ENCODE peak calls at places on chromosomes 6 and 20, in ten cellular contexts. G, Y, R, P, A, M, X, L, B and E are unnamed samples. For H3K4me1, the result is how much of the 10 kb centered on the place peaks cover.

GRCh38 chr6:151276112-151276745 is 36.5 kb downstream of the AKAP12 start:
- DNase-seq in G (no peak), Y (no peak), R (no peak), P (peak), A (no peak), M (no peak), X (no peak), L (no peak), B (no peak), E (no peak)

GRCh38 chr6:47414517-47415167 is 62.9 kb upstream of the CD2AP start:
- DNase-seq in G (no peak), Y (peak), R (no peak), P (no peak), A (peak), M (no peak), X (peak), L (no peak), B (no peak), E (no peak)

GRCh38 chr6:125267806-125268523 is 33.8 kb downstream of the HDDC2 start:
- DNase-seq in G (no peak), Y (no peak), R (no peak), P (no peak), A (no peak), M (no peak), X (no peak), L (no peak), B (no peak), E (no peak)

GRCh38 chr6:109239192-109239917 is 142.9 kb downstream of the CD164 start:
- DNase-seq in G (no peak), Y (no peak), R (no peak), P (no peak), A (no peak), M (no peak), X (no peak), L (no peak), B (no peak), E (peak)

GRCh38 chr20:10655723-10656122 is 18.1 kb downstream of the JAG1 start:
- DNase-seq in G (no peak), Y (no peak), R (no peak), P (peak), A (no peak), M (no peak), X (no peak), L (no peak), B (no peak), E (no peak)

GRCh38 chr6:14796974-14797762 is 448.7 kb upstream of the JARID2 start:
- DNase-seq in G (no peak), Y (no peak), R (no peak), P (no peak), A (peak), M (no peak), X (no peak), L (no peak), B (no peak), E (no peak)

GRCh38 chr6:68053805-68054373 is 581.2 kb upstream of the ADGRB3 start:
- DNase-seq in G (no peak), Y (no peak), R (no peak), P (no peak), A (no peak), M (no peak), X (no peak), L (no peak), B (no peak), E (no peak)

GRCh38 chr20:58129736-58130135 is 98.7 kb downstream of the ANKRD60 start:
- DNase-seq in G (no peak), Y (no peak), R (no peak), P (no peak), A (no peak), M (no peak), X (no peak), L (peak), B (no peak), E (no peak)

GRCh38 chr6:63923139-63923739 is 287.6 kb downstream of the PHF3 start:
- DNase-seq in G (no peak), Y (no peak), R (no peak), P (peak), A (peak), M (no peak), X (peak), L (no peak), B (no peak), E (no peak)

GRCh38 chr20:54063998-54064676 is 6.3 kb downstream of the BCAS1 start:
- DNase-seq in G (no peak), Y (peak), R (no peak), P (no peak), A (no peak), M (no peak), X (no peak), L (no peak), B (no peak), E (no peak)

GRCh38 chr20:57483287-57484050 is 41.5 kb downstream of the CTCFL start:
- DNase-seq in G (no peak), Y (no peak), R (no peak), P (no peak), A (no peak), M (peak), X (no peak), L (no peak), B (no peak), E (no peak)

GRCh38 chr6:138654715-138655634 is 118.6 kb upstream of the CCDC28A start:
- DNase-seq in G (no peak), Y (no peak), R (no peak), P (no peak), A (peak), M (no peak), X (no peak), L (no peak), B (no peak), E (no peak)

GRCh38 chr6:128179890-128180440 is 279.1 kb upstream of the THEMIS start:
- DNase-seq in G (no peak), Y (no peak), R (no peak), P (no peak), A (no peak), M (no peak), X (peak), L (no peak), B (no peak), E (no peak)

GRCh38 chr6:37239950-37240713 is 17.4 kb upstream of the TBC1D22B start:
- DNase-seq in G (peak), Y (peak), R (peak), P (no peak), A (peak), M (peak), X (peak), L (peak), B (peak), E (peak)

GRCh38 chr6:168605964-168606363 is 165.0 kb downstream of the SMOC2 start:
- DNase-seq in G (no peak), Y (no peak), R (no peak), P (no peak), A (no peak), M (no peak), X (peak), L (no peak), B (no peak), E (no peak)

GRCh38 chr6:107695061-107695715 is 128.9 kb downstream of the SCML4 start:
- DNase-seq in G (no peak), Y (no peak), R (no peak), P (no peak), A (no peak), M (no peak), X (no peak), L (no peak), B (no peak), E (no peak)

GRCh38 chr6:130913119-130913518 is 85.9 kb downstream of the SMLR1 start:
- DNase-seq in G (no peak), Y (no peak), R (no peak), P (peak), A (no peak), M (no peak), X (peak), L (no peak), B (no peak), E (no peak)

GRCh38 chr20:45842169-45842812 is 8.7 kb downstream of the SNX21 start:
- DNase-seq in G (no peak), Y (no peak), R (no peak), P (no peak), A (no peak), M (no peak), X (no peak), L (no peak), B (no peak), E (no peak)

GRCh38 chr6:107668826-107669474 is 155.2 kb downstream of the SCML4 start:
- DNase-seq in G (no peak), Y (peak), R (no peak), P (no peak), A (no peak), M (no peak), X (no peak), L (no peak), B (no peak), E (no peak)

GRCh38 chr20:60754866-60755265 is 497.2 kb upstream of the CDH4 start:
- DNase-seq in G (peak), Y (no peak), R (no peak), P (no peak), A (no peak), M (no peak), X (no peak), L (no peak), B (no peak), E (no peak)

GRCh38 chr6:35594503-35595186 is 81.9 kb upstream of the TULP1 start:
- DNase-seq in G (no peak), Y (no peak), R (no peak), P (no peak), A (no peak), M (no peak), X (no peak), L (no peak), B (no peak), E (no peak)
- H3K4me1 ChIP-seq in G (under half), Y (half or more), R (half or more), P (under half), A (under half), M (under half), X (under half), L (half or more), B (under half), E (half or more)

GRCh38 chr6:89186762-89187161 is 30.4 kb downstream of the GABRR1 start:
- DNase-seq in G (no peak), Y (no peak), R (no peak), P (no peak), A (no peak), M (no peak), X (no peak), L (no peak), B (no peak), E (no peak)
- H3K4me3 ChIP-seq in G (no peak), Y (no peak), R (no peak), P (no peak), A (no peak), M (no peak), X (no peak), L (no peak), B (no peak), E (no peak)

GRCh38 chr6:39026175-39026574 is 22.4 kb upstream of the GLP1R start:
- DNase-seq in G (no peak), Y (no peak), R (no peak), P (no peak), A (no peak), M (no peak), X (no peak), L (no peak), B (no peak), E (no peak)
- H3K4me1 ChIP-seq in G (under half), Y (under half), R (under half), P (under half), A (under half), M (under half), X (under half), L (under half), B (under half), E (under half)

GRCh38 chr20:62364911-62365736 is 2.0 kb downstream of the LAMA5 start:
- DNase-seq in G (no peak), Y (no peak), R (peak), P (no peak), A (no peak), M (peak), X (no peak), L (peak), B (no peak), E (peak)

GRCh38 chr20:62365814-62366369 is 1.2 kb downstream of the LAMA5 start:
- DNase-seq in G (no peak), Y (no peak), R (no peak), P (peak), A (peak), M (peak), X (no peak), L (peak), B (no peak), E (peak)

GRCh38 chr20:62367136-62367482 is at the start of gene LAMA5:
- DNase-seq in G (no peak), Y (no peak), R (no peak), P (peak), A (no peak), M (peak), X (peak), L (peak), B (no peak), E (peak)

GRCh38 chr20:62367483-62368302 is 581 bp upstream of the LAMA5 start:
- DNase-seq in G (no peak), Y (no peak), R (no peak), P (peak), A (no peak), M (peak), X (no peak), L (no peak), B (no peak), E (no peak)

DNA sequence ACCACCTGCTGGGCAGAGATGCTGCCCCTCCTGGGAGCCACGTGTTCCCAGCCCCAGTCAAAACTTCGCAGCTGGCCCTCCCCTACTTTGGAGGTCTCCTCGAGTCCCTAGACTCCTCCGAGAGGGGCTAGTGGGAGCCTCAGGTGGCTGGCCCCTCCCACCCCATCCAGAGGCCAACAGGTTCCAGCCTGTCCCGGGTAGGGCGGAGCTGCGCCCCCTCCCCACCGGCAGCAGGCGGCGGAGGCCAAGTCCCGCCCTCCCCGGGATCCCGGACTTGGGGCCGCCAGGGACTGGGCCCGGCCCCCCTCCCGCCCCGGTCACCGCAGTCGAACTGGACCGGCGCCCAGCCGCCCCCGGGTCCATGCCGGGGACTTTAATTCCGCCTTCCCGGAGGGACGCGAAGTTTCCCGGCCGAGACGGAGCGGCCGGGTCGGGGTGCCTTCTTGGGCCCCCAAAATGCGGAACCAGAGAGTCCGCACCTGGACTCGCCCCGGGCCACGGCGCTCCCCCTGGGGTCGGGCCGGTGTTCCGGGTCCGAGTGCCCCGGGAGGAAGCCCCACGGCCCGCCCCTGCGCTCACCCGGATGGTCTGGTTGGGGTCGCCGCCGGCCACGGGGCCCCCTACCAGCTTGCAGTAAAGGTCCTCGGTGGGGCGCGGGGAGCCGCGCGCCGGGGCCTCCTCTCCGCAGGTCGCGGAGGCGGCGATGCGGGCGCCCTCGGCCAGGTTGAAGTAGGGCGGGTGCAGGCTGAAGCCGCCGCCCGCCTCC is 559 bp downstream of the LAMA5 start:
- DNase-seq in G (no peak), Y (no peak), R (no peak), P (peak), A (no peak), M (peak), X (peak), L (peak), B (no peak), E (peak)
- H3K4me3 ChIP-seq in G (peak), Y (no peak), R (peak), P (peak), A (peak), M (peak), X (peak), L (peak), B (peak), E (peak)

GRCh38 chr20:34024733-34025351 is 31.1 kb downstream of the RALY start:
- DNase-seq in G (no peak), Y (no peak), R (no peak), P (no peak), A (peak), M (no peak), X (peak), L (no peak), B (peak), E (no peak)
- H3K4me1 ChIP-seq in G (under half), Y (half or more), R (under half), P (under half), A (under half), M (under half), X (half or more), L (under half), B (under half), E (half or more)